ENCODE peak calls at places on chromosomes 1 and 21, in ten cellular contexts. D is GM23248, O is DND-41, C is PC-9, R is stomach, S is suprapubic skin, W is astrocyte of the spinal cord, I is GM06990, Y is AG09309, Z is cardiac muscle cell. M is an unnamed sample.

GRCh38 chr1:81233591-81233990 is 567.1 kb upstream of the ADGRL2 start:
- DNase-seq in D (no peak), O (no peak), C (no peak), R (no peak), S (no peak), W (no peak), I (no peak), Y (no peak), Z (no peak), M (no peak)

GRCh38 chr21:41792711-41793110 is 25.9 kb upstream of the RIPK4 start:
- DNase-seq in D (no peak), O (no peak), C (no peak), R (no peak), S (no peak), W (no peak), I (no peak), Y (no peak), Z (no peak), M (no peak)

GRCh38 chr21:45306832-45307571 is 19.3 kb upstream of the POFUT2 start:
- DNase-seq in D (peak), O (no peak), C (no peak), R (peak), S (peak), W (peak), I (no peak), Y (no peak), Z (no peak), M (peak)

GRCh38 chr1:941588-942383 is 17.3 kb downstream of the NOC2L start:
- DNase-seq in D (peak), O (peak), C (peak), R (peak), S (no peak), W (peak), I (no peak), Y (peak), Z (peak), M (peak)

GRCh38 chr1:222310830-222311229 is 237.1 kb downstream of the HHIPL2 start:
- DNase-seq in D (peak), O (no peak), C (no peak), R (no peak), S (no peak), W (no peak), I (no peak), Y (no peak), Z (no peak), M (peak)

GRCh38 chr1:18711561-18712253 is 81.1 kb downstream of the PAX7 start:
- DNase-seq in D (no peak), O (no peak), C (no peak), R (no peak), S (no peak), W (no peak), I (no peak), Y (no peak), Z (no peak), M (no peak)

GRCh38 chr1:31517301-31517700 is 59.0 kb upstream of the TINAGL1 start:
- DNase-seq in D (no peak), O (no peak), C (no peak), R (no peak), S (no peak), W (no peak), I (no peak), Y (no peak), Z (no peak), M (no peak)

GRCh38 chr1:235069577-235070563 is 58.8 kb downstream of the TOMM20 start:
- DNase-seq in D (peak), O (no peak), C (peak), R (peak), S (peak), W (peak), I (no peak), Y (no peak), Z (no peak), M (peak)

GRCh38 chr1:107683198-107683657 is 281.8 kb downstream of the VAV3 start:
- DNase-seq in D (peak), O (no peak), C (peak), R (no peak), S (no peak), W (no peak), I (no peak), Y (no peak), Z (no peak), M (no peak)

GRCh38 chr1:173503391-173503790 is 26.3 kb downstream of the PRDX6 start:
- DNase-seq in D (peak), O (no peak), C (no peak), R (no peak), S (no peak), W (no peak), I (no peak), Y (no peak), Z (peak), M (no peak)

GRCh38 chr1:10510520-10511493 is 36.1 kb downstream of the PEX14 start:
- DNase-seq in D (peak), O (peak), C (peak), R (no peak), S (no peak), W (peak), I (peak), Y (peak), Z (no peak), M (no peak)

GRCh38 chr1:185795181-185795580 is 61.0 kb downstream of the HMCN1 start:
- DNase-seq in D (peak), O (no peak), C (no peak), R (no peak), S (no peak), W (peak), I (no peak), Y (peak), Z (no peak), M (no peak)

GRCh38 chr1:26848947-26849774 is 13.8 kb upstream of the SFN start:
- DNase-seq in D (peak), O (no peak), C (peak), R (peak), S (no peak), W (peak), I (no peak), Y (peak), Z (no peak), M (no peak)

GRCh38 chr1:194658090-194658439 is 1471.7 kb upstream of the B3GALT2 start:
- DNase-seq in D (no peak), O (no peak), C (peak), R (no peak), S (no peak), W (peak), I (no peak), Y (no peak), Z (no peak), M (no peak)

GRCh38 chr1:8533907-8534306 is 216.0 kb downstream of the SLC45A1 start:
- DNase-seq in D (no peak), O (no peak), C (no peak), R (no peak), S (no peak), W (no peak), I (no peak), Y (no peak), Z (no peak), M (no peak)

GRCh38 chr1:17958704-17959103 is 148.9 kb upstream of the IGSF21 start:
- DNase-seq in D (no peak), O (no peak), C (no peak), R (no peak), S (no peak), W (no peak), I (no peak), Y (no peak), Z (no peak), M (no peak)

GRCh38 chr21:14684071-14684470 is 138.0 kb upstream of the SAMSN1 start:
- DNase-seq in D (no peak), O (no peak), C (no peak), R (no peak), S (no peak), W (no peak), I (peak), Y (no peak), Z (no peak), M (no peak)

GRCh38 chr21:43719748-43720538 is 1.0 kb downstream of the PDXK start:
- DNase-seq in D (peak), O (no peak), C (no peak), R (peak), S (no peak), W (no peak), I (no peak), Y (no peak), Z (no peak), M (no peak)

GRCh38 chr1:86503477-86504129 is 34.9 kb downstream of the CLCA1 start:
- DNase-seq in D (no peak), O (no peak), C (no peak), R (no peak), S (no peak), W (no peak), I (no peak), Y (no peak), Z (no peak), M (peak)

GRCh38 chr1:31549807-31550620 is 26.3 kb upstream of the TINAGL1 start:
- DNase-seq in D (peak), O (no peak), C (peak), R (no peak), S (no peak), W (no peak), I (peak), Y (no peak), Z (no peak), M (peak)

GRCh38 chr1:205627956-205628355 is 3.9 kb downstream of the ELK4 start:
- DNase-seq in D (no peak), O (no peak), C (no peak), R (no peak), S (no peak), W (no peak), I (no peak), Y (no peak), Z (no peak), M (no peak)

GRCh38 chr1:200184196-200184595 is 156.7 kb downstream of the NR5A2 start:
- DNase-seq in D (peak), O (no peak), C (peak), R (peak), S (peak), W (peak), I (no peak), Y (peak), Z (no peak), M (peak)

GRCh38 chr1:178238722-178239510 is 145.0 kb downstream of the RASAL2 start:
- DNase-seq in D (peak), O (no peak), C (peak), R (no peak), S (no peak), W (peak), I (no peak), Y (peak), Z (no peak), M (no peak)

GRCh38 chr1:225958041-225958440 is 17.0 kb upstream of the LEFTY2 start:
- DNase-seq in D (no peak), O (no peak), C (no peak), R (no peak), S (no peak), W (no peak), I (no peak), Y (no peak), Z (no peak), M (no peak)

GRCh38 chr21:34844033-34844923 is 175.5 kb downstream of the CLIC6 start:
- DNase-seq in D (peak), O (no peak), C (no peak), R (peak), S (peak), W (peak), I (no peak), Y (no peak), Z (no peak), M (peak)

GRCh38 chr1:24181619-24182018 is 5.5 kb downstream of the IFNLR1 start:
- DNase-seq in D (no peak), O (no peak), C (no peak), R (no peak), S (peak), W (no peak), I (no peak), Y (no peak), Z (no peak), M (no peak)

GRCh38 chr1:11316701-11317100 is 43.7 kb downstream of the UBIAD1 start:
- DNase-seq in D (peak), O (no peak), C (no peak), R (no peak), S (no peak), W (peak), I (no peak), Y (no peak), Z (no peak), M (peak)

GRCh38 chr1:31227891-31228290 is 11.8 kb downstream of the NKAIN1 start:
- DNase-seq in D (no peak), O (no peak), C (no peak), R (no peak), S (no peak), W (no peak), I (no peak), Y (no peak), Z (no peak), M (no peak)

GRCh38 chr1:241115784-241116183 is 241.2 kb downstream of the RGS7 start:
- DNase-seq in D (no peak), O (no peak), C (no peak), R (no peak), S (no peak), W (no peak), I (no peak), Y (no peak), Z (no peak), M (no peak)

GRCh38 chr1:83086346-83086745 is 912.6 kb downstream of the TTLL7 start:
- DNase-seq in D (no peak), O (no peak), C (peak), R (no peak), S (no peak), W (peak), I (no peak), Y (no peak), Z (no peak), M (no peak)

GRCh38 chr1:50973255-50973654 is 3.2 kb downstream of the CDKN2C start:
- DNase-seq in D (no peak), O (no peak), C (no peak), R (no peak), S (no peak), W (no peak), I (no peak), Y (no peak), Z (no peak), M (no peak)

GRCh38 chr1:230084408-230085177 is 17.6 kb downstream of the GALNT2 start:
- DNase-seq in D (peak), O (peak), C (peak), R (peak), S (no peak), W (peak), I (no peak), Y (peak), Z (no peak), M (no peak)

DNA sequence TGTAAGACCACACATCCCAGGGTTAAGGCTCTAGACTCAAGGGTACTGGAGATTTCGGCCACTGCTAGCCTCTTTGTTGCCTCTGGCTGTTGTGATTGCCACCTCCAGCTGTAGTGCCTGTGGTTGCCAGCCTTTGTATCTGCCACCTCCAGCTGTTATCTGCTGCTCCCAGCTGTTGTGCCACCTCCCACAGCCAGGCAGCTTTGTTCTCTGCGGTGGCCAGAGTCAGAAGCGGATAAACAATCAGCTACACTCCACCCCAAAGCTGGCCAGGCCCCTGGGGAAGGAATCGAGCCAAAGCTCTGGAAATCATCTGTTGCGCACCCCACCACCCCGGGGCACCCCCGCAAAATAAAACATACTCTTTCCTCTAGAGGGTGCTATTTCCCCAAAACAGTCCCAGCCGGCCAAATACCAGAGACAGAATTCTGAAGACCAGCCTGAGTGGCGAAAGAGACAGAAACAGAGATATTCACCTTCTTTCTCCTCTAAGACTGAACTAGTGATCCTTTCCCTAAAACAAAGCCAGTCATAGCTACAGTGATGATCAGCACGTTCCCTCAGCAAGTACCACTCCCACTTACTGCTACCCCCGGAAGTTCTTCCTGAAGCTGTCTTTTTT is 14.8 kb upstream of the PIGM start:
- DNase-seq in D (peak), O (peak), C (no peak), R (peak), S (no peak), W (peak), I (peak), Y (no peak), Z (peak), M (peak)
- H3K4me3 ChIP-seq in D (peak), O (no peak), C (no peak), R (peak), S (no peak), W (no peak), I (peak), Y (no peak), Z (no peak), M (no peak)

GRCh38 chr21:39452207-39452964 is 616 bp downstream of the SH3BGR start:
- DNase-seq in D (peak), O (no peak), C (no peak), R (no peak), S (no peak), W (peak), I (no peak), Y (no peak), Z (no peak), M (no peak)
- H3K4me3 ChIP-seq in D (no peak), O (no peak), C (no peak), R (peak), S (peak), W (no peak), I (no peak), Y (no peak), Z (peak), M (peak)

DNA sequence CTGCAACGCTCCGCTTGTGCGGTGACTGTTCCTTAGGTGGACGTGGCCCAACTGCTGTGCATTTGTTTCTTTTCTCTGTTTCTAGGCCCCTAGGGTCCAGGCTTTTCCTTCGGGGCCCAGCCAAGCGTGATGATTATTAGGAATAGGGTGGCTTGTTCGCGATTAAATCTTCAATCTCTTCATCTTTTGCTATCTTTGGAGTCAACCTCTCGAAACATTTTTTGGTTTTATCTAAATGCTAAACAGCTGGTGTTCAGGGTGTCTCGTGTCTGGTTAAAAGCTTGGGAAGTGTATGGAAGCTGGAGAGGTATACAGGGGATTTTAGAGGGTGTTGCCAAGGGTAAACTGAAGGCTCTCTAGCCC is 844 bp upstream of the PLD5 start:
- DNase-seq in D (no peak), O (no peak), C (no peak), R (no peak), S (no peak), W (no peak), I (no peak), Y (no peak), Z (no peak), M (no peak)
- H3K4me3 ChIP-seq in D (no peak), O (no peak), C (no peak), R (peak), S (peak), W (peak), I (no peak), Y (no peak), Z (peak), M (peak)

GRCh38 chr1:84171471-84171870 is 27.4 kb downstream of the PRKACB start:
- DNase-seq in D (no peak), O (no peak), C (no peak), R (no peak), S (no peak), W (no peak), I (no peak), Y (no peak), Z (no peak), M (no peak)

GRCh38 chr1:84166797-84167196 is 22.7 kb downstream of the PRKACB start:
- DNase-seq in D (no peak), O (no peak), C (no peak), R (no peak), S (no peak), W (no peak), I (no peak), Y (no peak), Z (no peak), M (no peak)

GRCh38 chr1:84168783-84169182 is 24.7 kb downstream of the PRKACB start:
- DNase-seq in D (no peak), O (no peak), C (no peak), R (no peak), S (no peak), W (no peak), I (no peak), Y (no peak), Z (no peak), M (no peak)

GRCh38 chr1:84174051-84174556 is 30.0 kb downstream of the PRKACB start:
- DNase-seq in D (peak), O (no peak), C (peak), R (no peak), S (no peak), W (peak), I (no peak), Y (no peak), Z (no peak), M (no peak)

DNA sequence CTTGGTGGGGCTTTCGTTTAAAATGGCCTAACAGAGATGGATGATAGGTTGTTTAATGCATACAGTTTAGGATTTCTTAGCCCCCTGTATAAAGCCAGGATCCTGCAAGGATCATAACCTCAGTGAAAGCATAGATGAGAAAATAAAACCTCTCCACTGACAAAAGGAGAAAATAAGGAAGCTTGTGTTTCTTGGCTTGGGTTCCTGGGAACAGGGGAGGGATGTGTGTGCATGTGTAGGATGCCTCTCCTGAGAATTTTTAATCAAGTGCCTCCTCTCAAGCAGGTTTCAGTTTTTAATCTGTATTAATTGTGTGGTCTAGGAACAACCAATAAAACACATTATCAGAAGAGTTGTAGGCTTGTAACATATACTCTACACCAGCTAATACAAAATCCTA is 26.1 kb downstream of the PRKACB start:
- DNase-seq in D (no peak), O (no peak), C (no peak), R (no peak), S (no peak), W (no peak), I (no peak), Y (no peak), Z (no peak), M (no peak)
- H3K4me3 ChIP-seq in D (no peak), O (no peak), C (no peak), R (no peak), S (no peak), W (no peak), I (no peak), Y (no peak), Z (no peak), M (no peak)

M was measured in heart left ventricle.